ENCODE peak calls at places on chromosomes 4 and X, in ten cellular contexts. X is fibroblast of the aortic adventitia; Y is SW480; W is A172; Z is AG09309; V is GM19239; F is left colon; A is ovary; L is COR-L47; U is stimulated activated CD8-positive, alpha-beta memory T cell treated with anti-CD3 and anti-CD28 coated beads, Interleukin-7, amount 100 ng/mL, for 24 hours. D is an unnamed sample.

GRCh38 chr4:72701987-72702819 is 133.2 kb upstream of the ADAMTS3 start:
- DNase-seq in X (peak; percentile 83), Y (peak; percentile 27), A (peak; percentile 29), U (no peak), F (no peak), L (peak; percentile 63), W (peak; percentile 35), V (peak; percentile 24), Z (peak; percentile 21), D (peak; percentile 4)

GRCh38 chrX:105823092-105823454 is 734 bp downstream of the NRK start:
- DNase-seq in U (no peak), W (no peak), F (no peak), Z (no peak), V (no peak), X (no peak), L (no peak), Y (no peak), A (no peak), D (no peak)

GRCh38 chr4:53981573-53981972 is 82.8 kb downstream of the CHIC2 start:
- DNase-seq in Z (peak; percentile 25), A (no peak), U (no peak), X (peak; percentile 40), F (no peak), L (no peak), Y (no peak), W (no peak), V (no peak), D (no peak)

GRCh38 chr4:151806511-151806927 is 45.7 kb upstream of the GATB start:
- DNase-seq in X (peak; percentile 80), Z (peak; percentile 67), U (no peak), F (no peak), W (peak; percentile 79), L (no peak), V (no peak), Y (no peak), A (no peak), D (no peak)

GRCh38 chr4:8539661-8540060 is 40.5 kb upstream of the GPR78 start:
- DNase-seq in L (no peak), Y (no peak), W (no peak), X (no peak), F (no peak), U (no peak), Z (no peak), V (no peak), A (peak; percentile 7), D (no peak)

GRCh38 chrX:68672581-68673318 is 25.3 kb downstream of the STARD8 start:
- DNase-seq in Z (no peak), U (no peak), L (no peak), F (no peak), V (no peak), Y (no peak), X (no peak), W (no peak), A (peak; percentile 47), D (no peak)

GRCh38 chrX:79366556-79366887 is 612 bp downstream of the ITM2A start:
- DNase-seq in V (no peak), F (no peak), U (no peak), Y (no peak), X (no peak), W (no peak), L (no peak), Z (no peak), A (no peak), D (no peak)

GRCh38 chr4:89657931-89658700 is 178.8 kb downstream of the SNCA start:
- DNase-seq in A (no peak), Y (no peak), X (peak; percentile 32), F (no peak), Z (peak; percentile 17), V (no peak), U (no peak), W (peak; percentile 36), L (peak; percentile 63), D (no peak)

GRCh38 chr4:52657630-52658501 is 1.2 kb downstream of the USP46 start:
- DNase-seq in V (no peak), L (no peak), U (no peak), W (no peak), Z (no peak), A (peak; percentile 38), Y (no peak), X (peak; percentile 48), F (no peak), D (no peak)

GRCh38 chr4:57109530-57109846 is 697 bp downstream of the IGFBP7 start:
- DNase-seq in X (peak; percentile 47), F (no peak), Y (no peak), U (no peak), Z (no peak), V (no peak), W (no peak), L (no peak), A (no peak), D (no peak)